ENCODE peak calls at places on chromosome 11, in four cellular contexts. R is right cardiac atrium; V is naive thymus-derived CD4-positive, alpha-beta T cell; B is GM23338. Q is an unnamed sample. For H3K4me1, the result is how much of the 10 kb centered on the place peaks cover.

GRCh38 chr11:88117281-88117858 is 57.9 kb downstream of the RAB38 start:
- DNase-seq in R (no peak), V (no peak), B (no peak), Q (no peak)

GRCh38 chr11:22536036-22536435 is 89.6 kb downstream of the FANCF start:
- DNase-seq in R (no peak), V (no peak), B (no peak), Q (no peak)

GRCh38 chr11:69317401-69318092 is 23.6 kb downstream of the MYEOV start:
- DNase-seq in R (no peak), V (no peak), B (no peak), Q (no peak)

GRCh38 chr11:94776351-94777321 is 8.5 kb downstream of the AMOTL1 start:
- DNase-seq in R (peak), V (no peak), B (no peak), Q (no peak)

GRCh38 chr11:16081756-16082531 is 274.4 kb downstream of the SOX6 start:
- DNase-seq in R (no peak), V (no peak), B (no peak), Q (no peak)

GRCh38 chr11:33716236-33716635 is 15.6 kb upstream of the C11orf91 start:
- DNase-seq in R (no peak), V (no peak), B (peak), Q (no peak)

GRCh38 chr11:100630898-100631297 is 56.2 kb upstream of the ARHGAP42 start:
- DNase-seq in R (no peak), V (no peak), B (no peak), Q (no peak)

GRCh38 chr11:2777396-2777795 is 77.6 kb upstream of the KCNQ1OT1 start:
- DNase-seq in R (no peak), V (peak), B (no peak), Q (peak)

GRCh38 chr11:67255864-67256263 is 10.4 kb upstream of the GRK2 start:
- DNase-seq in R (no peak), V (no peak), B (no peak), Q (no peak)

GRCh38 chr11:59097113-59097708 is 9.8 kb upstream of the FAM111B start:
- DNase-seq in R (peak), V (peak), B (peak), Q (peak)

GRCh38 chr11:116499396-116500001 is 273.3 kb downstream of the BUD13 start:
- DNase-seq in R (peak), V (no peak), B (peak), Q (peak)

GRCh38 chr11:12546660-12547059 is 127.6 kb upstream of the TEAD1 start:
- DNase-seq in R (no peak), V (no peak), B (no peak), Q (no peak)

GRCh38 chr11:112526699-112527410 is 266.2 kb upstream of the PLET1 start:
- DNase-seq in R (no peak), V (no peak), B (no peak), Q (no peak)

GRCh38 chr11:12029738-12030363 is 21.4 kb upstream of the DKK3 start:
- DNase-seq in R (no peak), V (no peak), B (no peak), Q (no peak)

GRCh38 chr11:78417175-78417887 is at the start of gene GAB2:
- DNase-seq in R (peak), V (no peak), B (no peak), Q (peak)

GRCh38 chr11:117795726-117796455 is 1.1 kb downstream of the DSCAML1 start:
- DNase-seq in R (no peak), V (no peak), B (peak), Q (no peak)

GRCh38 chr11:958101-958500 is 32.4 kb downstream of the AP2A2 start:
- DNase-seq in R (no peak), V (no peak), B (no peak), Q (no peak)

GRCh38 chr11:106231591-106231990 is 154.1 kb downstream of the AASDHPPT start:
- DNase-seq in R (no peak), V (no peak), B (no peak), Q (no peak)

GRCh38 chr11:65776196-65776595 is 4.6 kb downstream of the AP5B1 start:
- DNase-seq in R (no peak), V (no peak), B (no peak), Q (no peak)
- H3K4me1 ChIP-seq in R (under half), V (under half), B (under half), Q (under half)

GRCh38 chr11:76589477-76589876 is 81.1 kb downstream of the LRRC32 start:
- DNase-seq in R (peak), V (no peak), B (no peak), Q (no peak)

GRCh38 chr11:76589945-76590630 is 80.5 kb downstream of the LRRC32 start:
- DNase-seq in R (peak), V (no peak), B (no peak), Q (no peak)

GRCh38 chr11:76587810-76588454 is 82.6 kb downstream of the LRRC32 start:
- DNase-seq in R (no peak), V (no peak), B (no peak), Q (no peak)

GRCh38 chr11:76590631-76590950 is 80.0 kb downstream of the LRRC32 start:
- DNase-seq in R (peak), V (no peak), B (no peak), Q (no peak)

GRCh38 chr11:76588455-76589325 is 81.9 kb downstream of the LRRC32 start:
- DNase-seq in R (peak), V (no peak), B (no peak), Q (peak)
- H3K27ac ChIP-seq in R (peak), V (no peak), B (no peak), Q (peak)

DNA sequence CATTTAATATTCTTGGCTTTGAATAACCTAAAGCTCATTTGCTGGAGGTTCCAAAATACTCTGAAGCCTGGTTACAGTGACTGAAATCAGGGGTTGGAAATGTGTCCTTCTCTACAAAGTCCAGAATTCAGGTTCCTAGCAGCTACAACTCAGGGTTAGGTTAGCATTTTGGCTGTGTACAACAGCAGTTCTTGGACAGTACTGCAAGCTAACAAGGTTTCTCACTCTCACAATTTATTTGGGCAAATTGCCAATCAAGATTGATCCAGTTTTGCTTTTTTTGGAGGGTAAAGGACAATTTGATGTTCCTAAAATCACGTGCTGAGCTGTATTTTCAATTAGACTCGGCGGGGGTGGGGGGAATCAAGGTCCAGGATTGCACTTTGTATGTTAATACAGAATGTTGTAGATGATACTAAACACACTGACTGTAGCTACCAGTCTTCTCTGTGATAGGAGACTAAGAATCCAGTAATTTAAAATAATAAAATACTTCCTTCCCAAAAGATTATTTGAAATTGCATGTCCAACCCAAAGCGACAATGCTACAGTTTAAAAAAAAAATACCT is 49.7 kb upstream of the RAPSN start:
- DNase-seq in R (no peak), V (no peak), B (no peak), Q (no peak)
- H3K4me1 ChIP-seq in R (under half), V (under half), B (under half), Q (half or more)

GRCh38 chr11:125222494-125222893 is 57.9 kb downstream of the PKNOX2 start:
- DNase-seq in R (no peak), V (no peak), B (no peak), Q (no peak)

GRCh38 chr11:125225401-125225800 is 60.9 kb downstream of the PKNOX2 start:
- DNase-seq in R (no peak), V (no peak), B (no peak), Q (no peak)

GRCh38 chr11:125221499-125221898 is 56.9 kb downstream of the PKNOX2 start:
- DNase-seq in R (no peak), V (no peak), B (no peak), Q (no peak)

GRCh38 chr11:125224391-125225015 is 60.0 kb downstream of the PKNOX2 start:
- DNase-seq in R (peak), V (no peak), B (peak), Q (peak)

DNA sequence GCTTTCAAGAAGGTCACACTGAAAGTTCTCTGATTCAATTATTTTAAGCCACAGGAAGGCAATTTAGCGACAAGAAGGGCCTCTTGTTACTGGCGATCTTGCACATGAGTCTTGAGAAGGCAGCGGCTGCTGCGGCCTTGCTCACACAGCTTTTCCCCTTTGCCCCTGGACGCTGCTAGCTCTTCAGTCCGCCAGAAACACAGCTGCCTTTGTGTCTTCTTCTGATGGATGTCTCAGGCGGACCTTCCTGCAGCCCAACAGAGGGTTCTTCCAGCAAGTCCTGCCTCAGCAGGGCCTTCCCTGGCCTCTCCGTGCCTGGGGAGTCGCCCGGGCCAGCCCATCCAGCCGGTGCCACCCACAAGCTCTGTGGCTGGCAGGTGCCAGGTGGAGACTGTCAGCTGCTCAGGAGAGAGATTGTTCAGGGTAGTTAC is 59.4 kb downstream of the PKNOX2 start:
- DNase-seq in R (no peak), V (no peak), B (no peak), Q (no peak)
- H3K27ac ChIP-seq in R (no peak), V (no peak), B (no peak), Q (peak)

Q was measured in heart left ventricle.